ENCODE peak calls at places on chromosomes 3 and 15, in four cellular contexts. C is HepG2, V is GM12878, O is K562. L is an unnamed sample.

GRCh38 chr15:93152264-93152884 is 63.4 kb upstream of the RGMA start:
- DNase-seq in O (no peak), V (no peak), C (no peak), L (no peak)

GRCh38 chr15:55289573-55290360 is at the start of gene RAB27A:
- DNase-seq in O (peak), C (peak), V (no peak), L (peak)

GRCh38 chr15:99961011-99961441 is 227.8 kb upstream of the LYSMD4 start:
- DNase-seq in V (no peak), O (peak), C (no peak), L (peak)

GRCh38 chr3:134367412-134367811 is 6.8 kb downstream of the AMOTL2 start:
- DNase-seq in O (no peak), V (no peak), C (no peak), L (no peak)

GRCh38 chr3:144754076-144754783 is 782.6 kb downstream of the DIPK2A start:
- DNase-seq in V (no peak), C (no peak), O (no peak), L (no peak)

GRCh38 chr3:13362551-13362950 is 57.6 kb downstream of the NUP210 start:
- DNase-seq in C (no peak), O (no peak), V (no peak), L (no peak)

GRCh38 chr3:51274052-51274451 is 111.0 kb upstream of the MANF start:
- DNase-seq in V (no peak), C (no peak), O (no peak), L (no peak)

GRCh38 chr15:52529289-52529929 is 729 bp upstream of the MYO5A start:
- DNase-seq in C (no peak), V (no peak), O (no peak), L (no peak)

GRCh38 chr3:70824078-70824477 is 511.6 kb upstream of the MDFIC2 start:
- DNase-seq in C (no peak), V (no peak), O (no peak), L (no peak)

GRCh38 chr15:53591041-53591440 is 168.4 kb downstream of the WDR72 start:
- DNase-seq in V (no peak), C (no peak), O (no peak), L (no peak)

GRCh38 chr3:25910997-25911396 is 121.1 kb downstream of the OXSM start:
- DNase-seq in O (peak), V (no peak), C (peak), L (peak)

GRCh38 chr3:58059349-58060321 is 51.4 kb downstream of the FLNB start:
- DNase-seq in V (no peak), C (peak), O (peak), L (no peak)

GRCh38 chr3:171195686-171196085 is 169.2 kb upstream of the SLC2A2 start:
- DNase-seq in V (no peak), O (no peak), C (no peak), L (no peak)

GRCh38 chr3:151909720-151910405 is 36.4 kb downstream of the SUCNR1 start:
- DNase-seq in O (no peak), C (no peak), V (no peak), L (no peak)

GRCh38 chr3:11671648-11672100 is 28.0 kb upstream of the VGLL4 start:
- DNase-seq in C (no peak), V (peak), O (peak), L (no peak)

GRCh38 chr3:105118905-105119304 is 247.8 kb upstream of the ALCAM start:
- DNase-seq in O (no peak), C (no peak), V (no peak), L (no peak)

GRCh38 chr15:29736745-29737023 is 85.6 kb downstream of the TJP1 start:
- DNase-seq in V (no peak), C (peak), O (no peak), L (no peak)

DNA sequence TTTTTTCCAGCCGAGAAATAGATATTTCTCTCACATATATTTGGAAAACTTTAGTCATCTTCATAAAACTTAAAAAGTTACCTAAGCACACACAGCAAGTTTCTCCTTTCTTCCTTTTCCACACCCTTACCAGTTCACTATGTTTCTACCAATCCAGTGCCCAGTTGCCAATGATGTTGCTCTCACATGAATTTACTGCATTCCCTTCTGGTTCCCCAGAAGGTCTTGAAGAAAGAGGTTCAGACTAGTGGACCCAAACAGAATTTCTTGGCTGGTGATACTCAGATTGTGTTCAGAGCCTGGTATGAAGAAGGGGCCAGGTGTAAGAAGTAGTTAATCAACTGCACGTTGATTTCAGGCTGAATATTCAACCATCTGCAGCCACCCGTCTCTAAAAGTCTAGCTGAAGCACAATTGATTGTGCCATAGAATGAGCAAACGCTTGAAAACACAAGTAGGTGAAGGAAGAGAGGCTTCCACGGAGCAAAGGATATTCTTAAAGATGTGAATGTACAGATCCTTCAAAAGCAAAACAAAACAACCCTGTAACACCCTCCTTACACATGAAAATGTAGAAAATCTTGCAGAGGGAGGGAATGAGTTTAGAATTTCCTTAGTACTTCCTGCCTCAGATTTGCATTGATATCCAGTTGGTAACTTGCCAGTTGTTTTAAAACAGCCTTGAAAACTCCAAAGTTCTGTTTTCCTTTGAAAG is 4.6 kb downstream of the RBMS3 start:
- DNase-seq in O (no peak), C (no peak), V (no peak), L (no peak)
- TF ChIP-seq TARDBP in O (no peak), C (no peak), V (no peak), L (no peak)

DNA sequence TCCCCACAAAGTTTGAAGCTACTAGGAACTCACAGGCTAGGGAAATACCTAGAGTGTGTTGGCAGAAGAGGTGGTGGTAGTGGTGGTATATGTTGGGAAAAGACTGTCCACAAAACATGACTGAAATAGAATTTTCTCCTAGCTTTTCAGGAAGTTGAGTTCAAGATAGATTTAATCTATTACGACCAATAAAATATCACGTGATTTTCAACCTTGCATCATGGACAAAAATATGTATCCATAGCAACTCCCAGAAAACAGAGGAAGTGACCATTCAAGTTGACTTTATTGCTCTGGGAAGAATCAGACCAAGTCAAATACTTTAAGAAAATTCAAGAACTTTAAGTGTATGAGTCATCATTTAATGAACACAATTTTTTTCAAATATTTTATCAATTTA is 347.0 kb upstream of the ZNF385D start:
- DNase-seq in V (no peak), O (no peak), C (no peak), L (no peak)
- TF ChIP-seq TARDBP in V (no peak), O (no peak), C (no peak), L (no peak)

DNA sequence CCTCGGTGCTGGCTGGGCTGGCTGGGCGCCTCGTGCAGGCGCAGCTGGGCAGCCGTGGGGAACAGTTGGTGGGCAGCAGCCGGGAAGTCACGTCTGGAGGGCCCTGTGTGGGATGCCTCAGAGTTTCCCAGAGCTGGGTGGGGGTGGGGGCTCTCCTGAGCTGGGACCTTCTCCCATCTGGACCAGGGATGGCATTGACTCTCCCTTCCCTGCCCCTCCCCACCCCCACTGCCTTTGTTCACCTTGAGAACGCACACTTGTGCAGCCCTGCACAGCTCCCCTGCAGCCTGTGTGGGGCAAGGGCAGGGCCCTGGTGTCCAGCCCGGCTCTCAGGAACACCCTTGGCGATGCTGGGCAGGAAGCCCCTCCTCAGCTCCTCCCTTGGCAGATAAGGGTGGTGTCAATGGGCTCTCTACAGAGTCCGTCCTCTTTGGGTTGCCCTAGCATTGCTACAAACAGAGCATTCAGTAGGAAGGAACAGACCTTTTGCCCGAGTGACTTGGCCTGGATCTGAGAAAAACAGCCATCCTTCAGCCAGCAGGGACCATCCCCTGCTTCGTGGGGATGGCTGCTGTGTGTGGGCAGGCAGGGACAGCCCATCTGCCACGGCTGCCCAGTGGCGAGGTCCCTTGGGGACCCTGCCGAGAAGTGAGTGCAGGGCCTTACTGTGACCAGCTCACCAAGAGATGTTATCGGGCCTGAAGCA is 25.5 kb upstream of the KLF13 start:
- DNase-seq in O (no peak), V (no peak), C (no peak), L (no peak)
- TF ChIP-seq TARDBP in O (no peak), V (no peak), C (no peak), L (no peak)

DNA sequence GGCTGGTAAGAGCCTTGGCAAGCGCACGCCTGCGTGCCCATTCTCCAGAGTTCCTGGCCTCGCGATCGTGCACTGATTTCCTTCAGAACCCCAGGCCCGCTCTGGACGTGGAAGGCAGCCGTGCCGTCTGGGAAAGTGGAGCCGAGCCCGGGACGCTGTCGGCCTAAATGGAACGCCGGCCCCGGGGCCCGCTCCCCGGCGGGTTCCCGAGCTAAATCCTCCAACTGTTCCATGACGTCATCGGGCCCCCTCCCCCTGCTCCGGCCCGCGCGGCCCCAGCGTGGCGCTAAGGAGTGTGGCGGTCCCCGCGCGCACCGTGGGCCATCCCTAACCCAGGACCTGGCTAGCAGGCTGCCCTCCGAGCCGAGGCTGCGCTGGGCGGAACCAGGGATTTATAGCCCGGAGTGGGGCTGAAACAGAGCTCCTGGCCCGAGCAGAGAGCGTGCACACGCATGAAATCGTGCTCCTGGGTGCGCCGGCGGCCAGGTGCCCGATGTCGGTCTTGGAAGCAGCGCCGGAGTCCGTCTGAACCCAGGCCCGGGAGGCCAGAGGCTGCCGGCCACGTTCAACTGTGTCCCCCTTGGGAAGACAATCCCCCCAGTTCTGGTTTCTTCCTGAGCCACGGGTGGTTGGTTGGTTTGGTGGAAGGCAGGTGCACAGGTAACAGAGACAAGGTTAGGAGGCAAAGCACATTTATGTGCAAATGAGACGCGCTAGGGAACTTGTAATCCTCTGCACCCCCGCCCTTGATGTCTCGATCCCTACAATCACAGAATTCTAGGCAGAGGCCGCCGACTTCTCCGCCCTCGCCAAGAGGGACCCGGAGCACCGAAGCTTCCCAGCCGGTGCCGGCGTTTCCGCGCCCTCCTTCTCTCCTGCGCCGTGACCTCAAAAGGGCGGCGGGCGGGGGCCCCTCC is 84.9 kb upstream of the ETV5 start:
- DNase-seq in C (no peak), V (no peak), O (no peak), L (no peak)
- TF ChIP-seq TARDBP in C (no peak), V (no peak), O (no peak), L (no peak)

GRCh38 chr3:69012836-69013255 is 638 bp downstream of the EOGT start:
- DNase-seq in C (peak), O (peak), V (no peak), L (peak)

GRCh38 chr3:69012111-69012835 is 1.2 kb downstream of the EOGT start:
- DNase-seq in C (no peak), V (no peak), O (no peak), L (no peak)

GRCh38 chr3:69011331-69011730 is 2.2 kb downstream of the EOGT start:
- DNase-seq in O (no peak), V (no peak), C (no peak), L (no peak)

GRCh38 chr3:69014022-69014580 is 617 bp upstream of the EOGT start:
- DNase-seq in O (no peak), V (peak), C (no peak), L (no peak)

GRCh38 chr3:69013256-69014021 is at the start of gene EOGT:
- DNase-seq in V (peak), C (peak), O (peak), L (peak)
- TF ChIP-seq TARDBP in V (peak), C (no peak), O (no peak), L (no peak)